ENCODE peak calls at places on chromosomes 2 and 18, in four cellular contexts. A, H, G and O are unnamed samples.

GRCh38 chr2:172131713-172132555 is 29.2 kb upstream of the DLX2 start:
- DNase-seq in A (no peak), H (no peak), G (no peak), O (no peak)

GRCh38 chr2:165070089-165070488 is 114.8 kb upstream of the SLC38A11 start:
- DNase-seq in A (no peak), H (no peak), G (no peak), O (no peak)

GRCh38 chr2:101524811-101525430 is 50.0 kb upstream of the RFX8 start:
- DNase-seq in A (peak), H (peak), G (no peak), O (no peak)

GRCh38 chr2:57981369-57981768 is 65.2 kb upstream of the VRK2 start:
- DNase-seq in A (peak), H (no peak), G (no peak), O (no peak)

GRCh38 chr18:13660510-13660909 is 65.8 kb downstream of the FAM210A start:
- DNase-seq in A (peak), H (peak), G (no peak), O (no peak)

GRCh38 chr18:54388203-54389142 is 30.8 kb downstream of the C18orf54 start:
- DNase-seq in A (peak), H (no peak), G (no peak), O (peak)

GRCh38 chr2:187078297-187078696 is 229.3 kb upstream of the ZSWIM2 start:
- DNase-seq in A (peak), H (no peak), G (no peak), O (no peak)

GRCh38 chr2:24021122-24021998 is 11.5 kb downstream of the MFSD2B start:
- DNase-seq in A (no peak), H (no peak), G (no peak), O (no peak)

GRCh38 chr18:10563886-10564285 is 38.1 kb downstream of the NAPG start:
- DNase-seq in A (no peak), H (peak), G (no peak), O (no peak)

GRCh38 chr18:79591040-79591308 is 88.6 kb upstream of the CTDP1 start:
- DNase-seq in A (no peak), H (no peak), G (no peak), O (no peak)

GRCh38 chr2:167420261-167420660 is 532.0 kb downstream of the XIRP2 start:
- DNase-seq in A (peak), H (no peak), G (no peak), O (no peak)

GRCh38 chr18:11850821-11851155 is 425 bp upstream of the CHMP1B start:
- DNase-seq in A (peak), H (no peak), G (no peak), O (no peak)

GRCh38 chr2:46747297-46747818 is 168.2 kb downstream of the MCFD2 start:
- DNase-seq in A (peak), H (no peak), G (no peak), O (no peak)

GRCh38 chr2:201936817-201937216 is 96.8 kb upstream of the FZD7 start:
- DNase-seq in A (no peak), H (no peak), G (no peak), O (no peak)

GRCh38 chr2:232219496-232219870 is 159.1 kb upstream of the ALPP start:
- DNase-seq in A (no peak), H (no peak), G (no peak), O (no peak)

GRCh38 chr2:63819256-63819655 is 22.4 kb upstream of the UGP2 start:
- DNase-seq in A (no peak), H (no peak), G (no peak), O (no peak)

GRCh38 chr18:23740105-23740830 is 51.0 kb downstream of the LAMA3 start:
- DNase-seq in A (peak), H (no peak), G (no peak), O (no peak)

GRCh38 chr2:98935777-98936132 is 270 bp downstream of the CRACDL start:
- DNase-seq in A (no peak), H (no peak), G (no peak), O (no peak)

GRCh38 chr2:211458974-211459373 is 902.6 kb downstream of the CPS1 start:
- DNase-seq in A (no peak), H (no peak), G (no peak), O (no peak)

GRCh38 chr2:36287363-36288275 is 68.0 kb upstream of the CRIM1 start:
- DNase-seq in A (peak), H (no peak), G (no peak), O (no peak)

GRCh38 chr2:219567131-219567530 is 4.2 kb downstream of the OBSL1 start:
- DNase-seq in A (no peak), H (no peak), G (no peak), O (no peak)

GRCh38 chr2:31666878-31667277 is 86.1 kb upstream of the SRD5A2 start:
- DNase-seq in A (no peak), H (peak), G (no peak), O (no peak)

GRCh38 chr18:8391068-8391467 is 218.2 kb upstream of the RAB12 start:
- DNase-seq in A (peak), H (no peak), G (no peak), O (no peak)

GRCh38 chr2:241507430-241508239 is 749 bp downstream of the STK25 start:
- DNase-seq in A (peak), H (peak), G (no peak), O (peak)

GRCh38 chr2:233928594-233929351 is 11.6 kb downstream of the TRPM8 start:
- DNase-seq in A (peak), H (no peak), G (no peak), O (no peak)

GRCh38 chr18:9643549-9643948 is 29.2 kb upstream of the PPP4R1 start:
- DNase-seq in A (peak), H (no peak), G (no peak), O (no peak)

GRCh38 chr2:467892-468630 is 180.2 kb upstream of the ALKAL2 start:
- DNase-seq in A (no peak), H (no peak), G (no peak), O (no peak)

GRCh38 chr18:48295586-48296311 is 113.4 kb downstream of the ZBTB7C start:
- DNase-seq in A (peak), H (no peak), G (no peak), O (no peak)

GRCh38 chr18:41771971-41772370 is 183.1 kb upstream of the PIK3C3 start:
- DNase-seq in A (peak), H (no peak), G (no peak), O (no peak)

GRCh38 chr2:64405476-64406406 is 48.2 kb upstream of the LGALSL start:
- DNase-seq in A (peak), H (peak), G (no peak), O (no peak)

GRCh38 chr2:222424729-222425671 is 657 bp downstream of the SGPP2 start:
- DNase-seq in A (no peak), H (peak), G (no peak), O (no peak)

GRCh38 chr2:237581751-237582746 is 8.5 kb downstream of the RAB17 start:
- DNase-seq in A (peak), H (peak), G (peak), O (no peak)

GRCh38 chr2:240930631-240931318 is 24.6 kb downstream of the CROCC2 start:
- DNase-seq in A (no peak), H (peak), G (no peak), O (peak)

GRCh38 chr2:104872866-104873688 is 19.2 kb downstream of the POU3F3 start:
- DNase-seq in A (peak), H (peak), G (peak), O (no peak)

GRCh38 chr2:44836174-44836573 is 105.3 kb upstream of the SIX3 start:
- DNase-seq in A (no peak), H (no peak), G (no peak), O (no peak)

GRCh38 chr18:26443853-26444252 is 104.5 kb downstream of the KCTD1 start:
- DNase-seq in A (no peak), H (no peak), G (no peak), O (no peak)

GRCh38 chr2:20483496-20483895 is 36.6 kb downstream of the RHOB start:
- DNase-seq in A (peak), H (peak), G (peak), O (no peak)